ENCODE peak calls at places on chromosomes 1 and 21, in nine cellular contexts. V is pancreas, F is tibial artery, U is cardiac muscle cell, Q is heart right ventricle, M is stomach, R is left ventricle myocardium inferior, H is body of pancreas, C is IMR-90. D is an unnamed sample.

GRCh38 chr1:156717411-156717810 is 10.9 kb upstream of the METTL25B start:
- DNase-seq in V (no peak), F (no peak), U (no peak), Q (no peak), M (no peak), R (no peak), H (no peak), C (no peak), D (no peak)

GRCh38 chr1:169525391-169525790 is 39.6 kb upstream of the SLC19A2 start:
- DNase-seq in V (no peak), F (no peak), U (no peak), Q (no peak), M (no peak), R (no peak), H (no peak), C (no peak), D (no peak)

GRCh38 chr1:177872563-177872900 is 97.3 kb downstream of the SEC16B start:
- DNase-seq in V (no peak), F (no peak), U (no peak), Q (no peak), M (no peak), R (no peak), H (peak; percentile 10), C (no peak), D (no peak)

GRCh38 chr21:27586326-27586725 is 619.4 kb upstream of the ADAMTS5 start:
- DNase-seq in V (no peak), F (no peak), U (no peak), Q (no peak), M (no peak), R (no peak), H (no peak), C (no peak), D (no peak)

GRCh38 chr1:40078512-40079333 is 18.3 kb downstream of the PPT1 start:
- DNase-seq in V (no peak), F (no peak), U (peak; percentile 68), Q (peak; percentile 44), M (peak; percentile 48), R (no peak), H (peak; percentile 67), C (peak; percentile 46), D (no peak)

GRCh38 chr1:8218351-8219092 is 99.4 kb upstream of the SLC45A1 start:
- DNase-seq in V (no peak), F (peak; percentile 41), U (peak; percentile 61), Q (no peak), M (no peak), R (no peak), H (peak; percentile 63), C (peak; percentile 65), D (no peak)

GRCh38 chr1:156402621-156403020 is 33.6 kb downstream of the RHBG start:
- DNase-seq in V (no peak), F (no peak), U (no peak), Q (no peak), M (no peak), R (no peak), H (no peak), C (no peak), D (no peak)

GRCh38 chr1:16073490-16074104 is at the start of gene FAM131C:
- DNase-seq in V (peak; percentile 67), F (no peak), U (no peak), Q (no peak), M (peak; percentile 52), R (no peak), H (no peak), C (no peak), D (no peak)

GRCh38 chr1:77888429-77889239 is at the start of gene NEXN:
- DNase-seq in V (peak; percentile 82), F (peak; percentile 78), U (peak; percentile 95), Q (peak; percentile 83), M (peak; percentile 63), R (peak; percentile 90), H (peak; percentile 83), C (peak; percentile 79), D (peak; percentile 82)

GRCh38 chr1:207702317-207702716 is 49.5 kb upstream of the CD46 start:
- DNase-seq in V (no peak), F (no peak), U (peak; percentile 20), Q (no peak), M (no peak), R (no peak), H (no peak), C (no peak), D (no peak)

GRCh38 chr1:12650001-12650421 is 6.1 kb downstream of the AADACL4 start:
- DNase-seq in V (no peak), F (no peak), U (peak; percentile 70), Q (no peak), M (no peak), R (no peak), H (no peak), C (peak; percentile 95), D (no peak)

GRCh38 chr1:230641900-230642262 is 400 bp upstream of the COG2 start:
- DNase-seq in V (no peak), F (no peak), U (no peak), Q (no peak), M (no peak), R (no peak), H (no peak), C (no peak), D (no peak)

GRCh38 chr21:44919913-44920693 is 596 bp downstream of the ITGB2 start:
- DNase-seq in V (no peak), F (no peak), U (no peak), Q (no peak), M (no peak), R (peak; percentile 10), H (no peak), C (no peak), D (peak; percentile 64)

GRCh38 chr1:94068096-94068830 is 52.7 kb downstream of the ABCA4 start:
- DNase-seq in V (peak; percentile 57), F (no peak), U (no peak), Q (no peak), M (no peak), R (no peak), H (peak; percentile 80), C (peak; percentile 76), D (no peak)

GRCh38 chr21:45945066-45945867 is 36.3 kb upstream of the COL6A1 start:
- DNase-seq in V (no peak), F (no peak), U (no peak), Q (no peak), M (no peak), R (no peak), H (no peak), C (no peak), D (no peak)

GRCh38 chr1:111369645-111370044 is 57.9 kb downstream of the OVGP1 start:
- DNase-seq in V (peak; percentile 64), F (no peak), U (no peak), Q (no peak), M (peak; percentile 68), R (no peak), H (peak; percentile 83), C (no peak), D (no peak)

GRCh38 chr1:202599669-202600431 is 110.4 kb downstream of the SYT2 start:
- DNase-seq in V (no peak), F (peak; percentile 60), U (peak; percentile 90), Q (peak; percentile 51), M (peak; percentile 37), R (peak; percentile 54), H (peak; percentile 49), C (peak; percentile 84), D (peak; percentile 79)

DNA sequence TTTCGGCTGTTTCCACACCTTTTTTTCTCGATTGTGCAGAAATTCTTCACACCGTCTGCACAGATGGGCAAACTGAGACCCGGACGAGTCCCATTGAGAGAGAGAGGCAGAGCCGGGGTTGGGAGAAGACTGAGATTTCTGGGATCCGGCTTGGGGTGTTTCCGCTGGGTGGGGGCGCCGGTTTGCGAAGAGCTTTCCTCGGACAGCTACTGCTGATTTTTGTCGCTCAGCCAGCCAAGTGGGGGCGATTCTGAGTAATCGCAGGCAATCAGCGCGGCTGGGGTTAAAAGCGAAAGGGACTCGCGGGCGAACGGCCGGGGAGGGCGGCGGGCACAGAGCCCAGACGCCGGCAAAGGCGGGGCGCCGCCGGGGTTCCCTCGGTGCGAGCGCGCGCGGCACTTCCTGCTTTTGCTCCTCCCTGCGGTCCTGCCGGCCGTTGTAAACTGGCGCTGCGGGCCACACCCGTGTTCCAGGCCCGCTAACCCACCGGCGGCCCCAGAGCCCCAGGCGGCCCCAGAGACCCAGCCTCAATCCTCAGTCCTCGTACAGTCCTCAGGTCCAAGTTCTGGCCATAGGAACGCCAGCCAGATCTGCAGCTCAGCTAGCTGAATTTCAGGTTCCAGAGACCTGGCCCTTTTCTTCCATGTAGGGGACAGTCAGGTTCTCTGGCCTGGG is 32.4 kb upstream of the JUN start:
- DNase-seq in V (peak; percentile 90), F (peak; percentile 86), U (peak; percentile 92), Q (peak; percentile 90), M (peak; percentile 94), R (peak; percentile 93), H (peak; percentile 93), C (peak; percentile 89), D (peak; percentile 97)
- TF ChIP-seq CTCF in V (no peak), F (no peak), U (no peak), Q (peak; percentile 8), M (no peak), R (peak; percentile 36), H (peak; percentile 22), C (peak; percentile 10), D (no peak)

DNA sequence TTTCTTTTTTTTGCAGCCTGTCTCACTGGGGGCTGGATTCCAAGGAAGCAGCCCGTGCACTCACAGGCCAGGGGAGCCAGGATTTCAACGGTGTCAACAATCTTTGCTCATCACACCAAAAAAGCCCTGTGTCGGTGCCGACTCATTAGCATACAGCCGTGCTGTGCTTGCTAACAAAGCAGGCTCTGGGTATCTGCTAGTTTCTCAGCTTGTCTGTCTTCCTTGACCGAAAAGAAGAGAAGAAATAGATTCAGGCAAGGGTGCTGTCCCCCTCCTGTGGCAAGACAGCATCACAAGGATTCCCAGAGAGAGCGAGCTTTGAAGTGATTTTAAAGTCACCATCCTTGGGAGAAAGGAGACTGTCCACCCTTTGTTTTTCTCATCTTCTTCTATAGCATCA is 214.7 kb downstream of the SDCCAG8 start:
- DNase-seq in V (no peak), F (no peak), U (no peak), Q (no peak), M (no peak), R (no peak), H (no peak), C (no peak), D (no peak)
- H3K4me1 ChIP-seq in V (no peaks in the 10 kb centered on the region), F (no peaks in the 10 kb centered on the region), U (no peaks in the 10 kb centered on the region), Q (no peaks in the 10 kb centered on the region), M (peaks cover 4% of the 10 kb centered on the region), R (peaks cover 17% of the 10 kb centered on the region), H (no peaks in the 10 kb centered on the region), C (peaks cover 11% of the 10 kb centered on the region), D (peaks cover 15% of the 10 kb centered on the region)

GRCh38 chr1:113976609-113977278 is 2.5 kb upstream of the OLFML3 start:
- DNase-seq in V (no peak), F (peak; percentile 36), U (peak; percentile 70), Q (peak; percentile 19), M (no peak), R (no peak), H (peak; percentile 20), C (peak; percentile 59), D (no peak)
- TF ChIP-seq CTCF in V (no peak), F (peak; percentile 41), U (peak; percentile 84), Q (peak; percentile 43), M (no peak), R (peak; percentile 59), H (no peak), C (peak; percentile 50), D (peak; percentile 45)

DNA sequence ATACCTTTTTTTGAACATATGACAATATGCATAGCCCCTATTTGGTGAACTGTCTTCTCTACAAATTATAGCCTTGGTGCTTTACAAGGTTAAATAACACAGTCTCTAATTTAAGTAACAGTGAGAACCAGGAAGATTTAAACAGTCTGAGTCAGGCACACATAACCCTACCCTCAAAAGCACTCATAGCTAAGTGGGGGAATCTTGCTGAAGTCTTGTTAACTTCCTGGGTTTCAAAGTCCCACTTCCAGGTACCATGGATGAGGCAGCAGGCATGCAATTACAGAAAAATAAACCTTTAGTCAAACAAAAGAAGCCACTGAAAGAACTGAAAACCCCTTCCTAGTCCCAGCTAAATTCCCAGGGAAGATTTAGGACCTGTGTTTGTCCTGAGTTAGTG is 147.6 kb downstream of the PBX1 start:
- DNase-seq in V (no peak), F (no peak), U (no peak), Q (no peak), M (no peak), R (no peak), H (no peak), C (peak; percentile 28), D (no peak)
- H3K4me1 ChIP-seq in V (peaks cover 76% of the 10 kb centered on the region), F (peaks cover 28% of the 10 kb centered on the region), U (peaks cover 83% of the 10 kb centered on the region), Q (peaks cover 9% of the 10 kb centered on the region), M (peaks cover 27% of the 10 kb centered on the region), R (peaks cover 89% of the 10 kb centered on the region), H (peaks cover 77% of the 10 kb centered on the region), C (peaks cover 25% of the 10 kb centered on the region), D (peaks cover 35% of the 10 kb centered on the region)